ENCODE peak calls at places on chromosome 20, in seven cellular contexts. V is SK-N-SH, N is GM12878, R is H1, S is GM12892, U is HepG2, Q is K562. W is an unnamed sample.

GRCh38 chr20:58058421-58059140 is 169.9 kb downstream of the ANKRD60 start:
- DNase-seq in V (no peak), N (no peak), R (peak), S (no peak), U (no peak), Q (no peak), W (no peak)

GRCh38 chr20:16123623-16124022 is 449.6 kb downstream of the KIF16B start:
- DNase-seq in V (no peak), N (no peak), R (no peak), S (no peak), U (no peak), Q (no peak), W (no peak)

GRCh38 chr20:53852691-53853450 is 217.5 kb downstream of the BCAS1 start:
- DNase-seq in V (no peak), N (no peak), R (no peak), S (no peak), U (no peak), Q (no peak), W (no peak)

GRCh38 chr20:5652626-5653573 is 97.3 kb upstream of the SHLD1 start:
- DNase-seq in V (no peak), N (no peak), R (no peak), S (no peak), U (no peak), Q (no peak), W (no peak)

GRCh38 chr20:50208085-50208491 is 17.5 kb downstream of the CEBPB start:
- DNase-seq in V (no peak), N (no peak), R (no peak), S (no peak), U (no peak), Q (no peak), W (no peak)

GRCh38 chr20:35893942-35894341 is 60.4 kb downstream of the SCAND1 start:
- DNase-seq in V (no peak), N (peak), R (no peak), S (peak), U (no peak), Q (no peak), W (no peak)

GRCh38 chr20:44606725-44607441 is 24.5 kb downstream of the PKIG start:
- DNase-seq in V (no peak), N (no peak), R (no peak), S (no peak), U (no peak), Q (no peak), W (no peak)

GRCh38 chr20:36141310-36141709 is 13.2 kb upstream of the EPB41L1 start:
- DNase-seq in V (no peak), N (no peak), R (no peak), S (no peak), U (no peak), Q (no peak), W (no peak)

GRCh38 chr20:38931984-38932383 is 5.8 kb downstream of the FAM83D start:
- DNase-seq in V (no peak), N (no peak), R (no peak), S (no peak), U (no peak), Q (no peak), W (no peak)

GRCh38 chr20:58542411-58543095 is 27.4 kb upstream of the APCDD1L start:
- DNase-seq in V (no peak), N (no peak), R (peak), S (no peak), U (no peak), Q (peak), W (no peak)

GRCh38 chr20:5353624-5354496 is 37.1 kb upstream of the PROKR2 start:
- DNase-seq in V (no peak), N (no peak), R (no peak), S (no peak), U (no peak), Q (no peak), W (no peak)

GRCh38 chr20:2331901-2332565 is 36.2 kb downstream of the TGM3 start:
- DNase-seq in V (no peak), N (no peak), R (no peak), S (no peak), U (no peak), Q (no peak), W (no peak)

GRCh38 chr20:57662313-57663240 is 42.4 kb upstream of the ZBP1 start:
- DNase-seq in V (peak), N (no peak), R (peak), S (peak), U (no peak), Q (no peak), W (peak)

GRCh38 chr20:61773081-61773631 is 292.5 kb downstream of the TAF4 start:
- DNase-seq in V (no peak), N (no peak), R (no peak), S (no peak), U (no peak), Q (no peak), W (no peak)

GRCh38 chr20:56839791-56840190 is 210.7 kb downstream of the TFAP2C start:
- DNase-seq in V (no peak), N (no peak), R (no peak), S (no peak), U (no peak), Q (no peak), W (no peak)

GRCh38 chr20:33626190-33626589 is 35.9 kb upstream of the C20orf144 start:
- DNase-seq in V (no peak), N (no peak), R (no peak), S (no peak), U (no peak), Q (no peak), W (no peak)

GRCh38 chr20:2114560-2114959 is 12.9 kb downstream of the STK35 start:
- DNase-seq in V (no peak), N (no peak), R (no peak), S (no peak), U (no peak), Q (no peak), W (no peak)

GRCh38 chr20:40457404-40457803 is 231.6 kb downstream of the MAFB start:
- DNase-seq in V (no peak), N (no peak), R (no peak), S (no peak), U (no peak), Q (no peak), W (no peak)

GRCh38 chr20:1804554-1804956 is 90.7 kb upstream of the SIRPA start:
- DNase-seq in V (no peak), N (no peak), R (no peak), S (no peak), U (no peak), Q (no peak), W (no peak)

GRCh38 chr20:46200582-46201570 is 82.8 kb downstream of the CD40 start:
- DNase-seq in V (no peak), N (no peak), R (no peak), S (no peak), U (no peak), Q (peak), W (no peak)

DNA sequence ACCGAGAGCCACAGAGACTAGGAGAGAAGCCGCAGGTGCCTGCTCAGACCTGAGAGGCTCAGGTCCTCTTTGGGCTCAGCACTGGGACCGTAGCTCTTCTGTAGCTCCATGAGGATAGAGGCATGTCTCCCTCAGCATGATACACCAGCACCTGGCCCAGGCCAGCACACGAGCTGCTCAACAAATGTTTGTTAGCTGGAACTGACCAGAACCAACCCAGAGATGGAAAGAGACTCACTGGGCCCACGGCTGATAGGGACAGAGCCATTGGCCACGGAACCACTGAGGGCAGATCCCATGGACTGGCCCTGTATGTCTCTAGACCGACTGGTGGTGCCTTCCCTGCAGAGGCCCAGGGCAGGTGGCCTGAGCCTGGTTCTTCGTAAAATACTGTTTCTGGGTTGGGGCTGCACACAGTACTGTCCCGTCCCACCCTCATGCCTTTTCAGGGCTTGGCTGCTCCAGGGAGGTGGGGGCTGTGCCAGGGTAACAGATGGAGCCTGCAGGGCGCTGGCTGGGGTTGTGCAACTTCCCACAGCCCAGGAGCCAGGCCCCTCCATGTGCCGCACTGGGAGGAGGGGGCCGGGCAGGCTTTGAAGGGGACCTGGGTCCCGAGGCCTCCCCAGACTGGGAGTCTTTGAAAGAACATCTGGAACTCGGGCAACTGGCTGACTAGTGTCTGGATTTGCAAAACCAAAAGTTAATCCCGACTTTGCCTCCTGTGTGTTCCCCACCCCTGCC is 5.2 kb downstream of the C20orf204 start:
- DNase-seq in V (no peak), N (no peak), R (no peak), S (no peak), U (peak), Q (no peak), W (no peak)
- TF ChIP-seq TAF1 in V (no peak), N (no peak), R (no peak), S (no peak), U (no peak), Q (no peak), W (no peak)

GRCh38 chr20:21900431-21900830 is 195.0 kb downstream of the PAX1 start:
- DNase-seq in V (no peak), N (no peak), R (no peak), S (no peak), U (no peak), Q (no peak), W (no peak)

GRCh38 chr20:21902391-21902790 is 196.9 kb downstream of the PAX1 start:
- DNase-seq in V (no peak), N (no peak), R (no peak), S (no peak), U (no peak), Q (no peak), W (no peak)

DNA sequence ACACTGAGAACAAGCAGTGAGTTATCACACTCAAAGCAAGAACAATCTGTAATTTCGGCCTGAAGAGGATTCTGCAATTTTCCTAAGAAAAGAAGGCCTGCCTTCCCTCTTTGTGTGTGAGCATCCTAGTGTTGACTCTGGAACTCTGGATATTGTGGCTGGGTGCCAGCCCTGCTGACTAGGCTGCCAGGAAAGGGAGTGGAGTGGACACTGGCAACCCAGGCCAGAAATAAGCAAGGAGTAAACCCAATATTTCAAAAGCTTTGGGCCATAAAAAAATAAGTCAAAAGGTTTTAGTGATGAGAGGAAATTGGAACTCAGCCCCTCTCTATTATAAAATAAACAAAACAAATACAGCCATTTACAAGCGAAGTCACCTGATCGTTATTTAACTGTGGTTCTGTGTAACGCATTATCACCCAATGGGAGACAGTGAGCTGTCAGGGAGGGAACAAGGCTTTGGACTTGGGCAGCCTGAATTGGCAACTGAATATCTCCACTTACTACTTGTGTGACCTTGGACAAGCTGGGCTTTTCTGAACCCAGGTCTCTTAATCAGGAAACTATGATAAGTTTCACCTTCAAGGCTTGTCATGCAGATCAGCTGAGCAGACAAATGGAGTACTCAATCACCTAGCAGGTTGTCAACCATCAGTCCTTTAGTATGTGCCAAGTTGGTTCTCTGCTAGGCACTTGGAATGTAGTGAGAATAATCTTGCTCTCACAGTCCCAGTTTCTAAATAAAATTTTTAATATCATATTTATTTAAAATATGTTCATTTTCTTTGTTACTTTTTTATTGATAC is 196.2 kb downstream of the PAX1 start:
- DNase-seq in V (no peak), N (no peak), R (no peak), S (no peak), U (no peak), Q (no peak), W (no peak)
- TF ChIP-seq TAF1 in V (no peak), N (no peak), R (no peak), S (no peak), U (no peak), Q (no peak), W (no peak)

GRCh38 chr20:775679-776135 is 7.4 kb upstream of the SLC52A3 start:
- DNase-seq in V (no peak), N (no peak), R (peak), S (no peak), U (no peak), Q (peak), W (no peak)

GRCh38 chr20:774016-774679 is 5.8 kb upstream of the SLC52A3 start:
- DNase-seq in V (no peak), N (no peak), R (no peak), S (no peak), U (no peak), Q (peak), W (no peak)

GRCh38 chr20:774680-775057 is 6.4 kb upstream of the SLC52A3 start:
- DNase-seq in V (no peak), N (no peak), R (no peak), S (no peak), U (no peak), Q (no peak), W (no peak)

GRCh38 chr20:772806-773205 is 4.5 kb upstream of the SLC52A3 start:
- DNase-seq in V (no peak), N (no peak), R (no peak), S (no peak), U (no peak), Q (no peak), W (no peak)

DNA sequence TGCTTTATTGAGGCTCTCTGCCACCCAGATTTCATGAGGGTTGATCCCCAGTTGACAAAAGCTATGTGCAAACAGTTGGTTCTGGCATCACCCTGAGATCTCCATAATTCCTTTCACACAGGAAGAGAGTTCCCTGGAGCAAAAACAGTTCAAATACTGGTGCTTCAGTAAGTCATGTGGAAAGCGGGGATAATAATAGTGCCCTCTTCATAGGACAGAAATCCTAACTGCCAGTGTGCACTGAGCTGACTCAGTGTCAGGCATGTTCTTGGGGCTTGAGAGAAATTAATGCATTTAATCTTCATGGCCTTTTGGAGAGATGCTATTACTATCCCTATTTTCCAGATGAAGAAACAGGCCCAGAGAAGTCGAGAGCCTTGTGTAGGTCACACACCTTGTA is 7.9 kb upstream of the SLC52A3 start:
- DNase-seq in V (no peak), N (no peak), R (no peak), S (no peak), U (no peak), Q (no peak), W (no peak)
- TF ChIP-seq TAF1 in V (no peak), N (no peak), R (no peak), S (no peak), U (no peak), Q (no peak), W (no peak)

DNA sequence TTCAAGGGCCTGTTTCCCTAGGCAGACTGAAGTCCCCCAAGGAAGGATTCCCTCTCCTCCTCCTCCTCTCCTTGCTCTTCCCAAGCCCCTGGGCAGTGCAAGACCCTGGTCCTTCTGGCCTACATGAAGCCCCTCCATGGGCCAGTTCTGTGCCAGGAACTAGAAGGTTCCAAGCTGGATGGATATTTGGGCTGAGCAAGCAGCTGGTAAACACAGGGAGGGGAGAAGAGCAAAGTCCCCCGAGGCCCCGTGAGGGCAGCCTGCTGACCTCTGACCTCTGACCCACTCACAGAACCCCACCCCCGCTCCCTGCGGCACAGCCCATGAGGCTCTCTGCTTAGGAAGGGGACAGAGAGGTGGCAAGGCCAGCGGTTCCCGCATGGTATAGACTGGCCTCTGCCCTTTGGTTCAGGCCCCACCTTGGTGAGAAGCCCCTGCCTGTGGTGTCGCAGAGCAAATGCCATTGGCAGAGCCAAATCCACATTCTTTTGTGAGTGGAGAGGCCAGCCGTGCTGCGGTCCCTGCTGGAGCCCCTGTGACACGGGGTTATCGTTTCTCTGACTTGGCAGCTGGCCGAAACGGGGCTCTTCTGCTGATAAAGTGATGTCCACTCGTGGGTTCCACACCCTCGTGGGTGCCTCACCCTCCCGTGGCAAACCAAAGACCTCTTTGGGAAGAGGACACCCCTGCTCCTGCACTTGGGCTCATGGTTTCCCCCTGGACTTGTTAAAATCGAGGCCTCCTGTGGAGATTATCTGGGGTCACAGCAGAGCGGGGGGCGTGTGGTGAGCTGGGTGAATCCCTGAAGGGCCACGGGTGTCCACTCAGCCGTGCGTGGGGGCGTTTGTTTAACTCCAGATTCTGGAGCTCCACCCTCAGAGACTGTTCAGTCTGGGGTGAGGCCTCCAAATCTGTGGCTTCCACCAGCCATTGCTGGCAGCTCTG is 2.1 kb upstream of the CHRNA4 start:
- DNase-seq in V (no peak), N (no peak), R (no peak), S (no peak), U (no peak), Q (no peak), W (no peak)
- TF ChIP-seq TAF1 in V (no peak), N (no peak), R (no peak), S (no peak), U (no peak), Q (no peak), W (no peak)

GRCh38 chr20:409697-410559 is 1.8 kb downstream of the RBCK1 start:
- DNase-seq in V (no peak), N (no peak), R (no peak), S (no peak), U (no peak), Q (no peak), W (no peak)

GRCh38 chr20:406200-407096 is 1.7 kb upstream of the RBCK1 start:
- DNase-seq in V (no peak), N (no peak), R (no peak), S (no peak), U (no peak), Q (no peak), W (no peak)

GRCh38 chr20:407097-407952 is 774 bp upstream of the RBCK1 start:
- DNase-seq in V (peak), N (no peak), R (peak), S (peak), U (peak), Q (peak), W (peak)

GRCh38 chr20:408843-409696 is 971 bp downstream of the RBCK1 start:
- DNase-seq in V (no peak), N (no peak), R (no peak), S (no peak), U (no peak), Q (peak), W (no peak)

DNA sequence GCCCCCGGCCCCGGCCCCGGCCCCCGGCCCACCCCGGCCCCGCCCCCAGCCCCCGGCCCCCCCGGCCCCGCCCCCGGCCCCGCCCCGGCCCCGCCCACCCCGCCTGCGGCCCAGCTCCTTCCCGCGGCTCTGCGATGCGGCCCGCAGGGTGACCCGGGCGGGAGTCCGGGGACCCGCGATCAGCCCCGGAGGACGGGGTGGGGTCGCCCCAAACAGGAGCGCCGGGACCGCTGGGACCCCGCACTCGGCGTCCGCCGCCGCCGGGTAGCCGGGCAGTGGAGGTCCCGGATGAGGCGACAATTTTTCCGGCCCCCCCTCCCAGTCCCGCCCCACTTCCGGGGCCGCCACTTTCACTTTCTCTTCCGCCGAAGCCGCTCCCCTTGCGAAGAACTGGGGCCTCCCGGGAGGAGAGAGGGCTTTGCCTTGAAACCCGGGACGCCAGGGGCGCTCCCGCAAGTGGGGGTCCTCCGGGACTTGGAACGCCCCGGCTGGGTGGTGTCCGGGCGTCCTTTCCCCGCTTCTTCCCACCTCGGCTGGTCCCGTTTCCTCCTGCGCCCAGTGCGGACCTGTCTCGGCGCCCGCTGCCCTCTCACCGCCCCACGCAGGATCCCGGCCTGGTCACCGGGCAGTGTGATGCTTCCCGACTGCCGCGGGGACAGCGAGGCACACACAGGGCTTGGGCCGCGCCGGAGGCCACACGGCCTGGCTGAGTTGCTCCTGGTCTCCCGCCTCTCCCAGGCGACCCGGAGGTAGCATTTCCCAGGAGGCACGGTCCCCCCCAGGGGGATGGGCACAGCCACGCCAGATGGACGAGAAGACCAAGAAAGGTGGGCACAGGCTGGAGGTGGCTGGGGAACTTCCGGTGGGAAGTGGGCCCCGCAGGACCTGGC is at the start of gene RBCK1:
- DNase-seq in V (peak), N (no peak), R (peak), S (peak), U (peak), Q (peak), W (peak)
- TF ChIP-seq TAF1 in V (peak), N (peak), R (peak), S (peak), U (peak), Q (peak), W (peak)